ENCODE peak calls at places on chromosomes 16 and 17, in ten cellular contexts. One of them, this sample, is unnamed.

GRCh38 chr17:40610359-40610758 is 37.3 kb downstream of the SMARCE1 start:
- DNase-seq in spleen: no peak
- DNase-seq in HAP-1: no peak
- DNase-seq in GM23248: no peak
- DNase-seq in endothelial cell of umbilical vein: no peak
- DNase-seq in Peyer's patch: no peak
- DNase-seq in aorta: no peak
- DNase-seq in SJSA1: no peak
- DNase-seq in H9: no peak
- DNase-seq in A673: no peak
- DNase-seq in this sample: no peak

GRCh38 chr16:86300746-86301480 is 209.4 kb upstream of the FOXF1 start:
- DNase-seq in endothelial cell of umbilical vein: peak; percentile 34
- DNase-seq in Peyer's patch: peak; percentile 49
- DNase-seq in H9: no peak
- DNase-seq in GM23248: peak; percentile 56
- DNase-seq in SJSA1: peak; percentile 57
- DNase-seq in A673: no peak
- DNase-seq in spleen: no peak
- DNase-seq in aorta: no peak
- DNase-seq in HAP-1: no peak
- DNase-seq in this sample: peak; percentile 66

GRCh38 chr17:57892820-57893595 is 43.2 kb upstream of the MRPS23 start:
- DNase-seq in Peyer's patch: peak; percentile 73
- DNase-seq in HAP-1: peak; percentile 28
- DNase-seq in SJSA1: peak; percentile 94
- DNase-seq in A673: peak; percentile 48
- DNase-seq in endothelial cell of umbilical vein: peak; percentile 81
- DNase-seq in H9: peak; percentile 80
- DNase-seq in spleen: peak; percentile 90
- DNase-seq in GM23248: peak; percentile 100
- DNase-seq in aorta: peak; percentile 93
- DNase-seq in this sample: peak; percentile 96

GRCh38 chr16:2751577-2752034 is 832 bp upstream of the SRRM2 start:
- DNase-seq in endothelial cell of umbilical vein: no peak
- DNase-seq in Peyer's patch: peak; percentile 54
- DNase-seq in SJSA1: no peak
- DNase-seq in H9: peak; percentile 90
- DNase-seq in A673: no peak
- DNase-seq in HAP-1: peak; percentile 86
- DNase-seq in aorta: peak; percentile 67
- DNase-seq in GM23248: no peak
- DNase-seq in spleen: peak; percentile 87
- DNase-seq in this sample: peak; percentile 88

GRCh38 chr17:4679652-4680051 is 24.3 kb downstream of the PELP1 start:
- DNase-seq in Peyer's patch: no peak
- DNase-seq in spleen: no peak
- DNase-seq in SJSA1: no peak
- DNase-seq in H9: no peak
- DNase-seq in GM23248: peak; percentile 78
- DNase-seq in HAP-1: no peak
- DNase-seq in A673: no peak
- DNase-seq in endothelial cell of umbilical vein: peak; percentile 42
- DNase-seq in aorta: no peak
- DNase-seq in this sample: no peak

GRCh38 chr16:50591209-50591608 is 43.0 kb downstream of the NKD1 start:
- DNase-seq in H9: no peak
- DNase-seq in aorta: peak; percentile 28
- DNase-seq in HAP-1: no peak
- DNase-seq in SJSA1: no peak
- DNase-seq in Peyer's patch: no peak
- DNase-seq in spleen: peak; percentile 43
- DNase-seq in A673: no peak
- DNase-seq in GM23248: no peak
- DNase-seq in endothelial cell of umbilical vein: no peak
- DNase-seq in this sample: no peak

GRCh38 chr17:67520916-67521772 is 144.1 kb downstream of the PITPNC1 start:
- DNase-seq in Peyer's patch: no peak
- DNase-seq in aorta: no peak
- DNase-seq in SJSA1: no peak
- DNase-seq in endothelial cell of umbilical vein: no peak
- DNase-seq in H9: peak; percentile 23
- DNase-seq in HAP-1: no peak
- DNase-seq in A673: no peak
- DNase-seq in GM23248: peak; percentile 82
- DNase-seq in spleen: no peak
- DNase-seq in this sample: no peak

GRCh38 chr17:6040473-6040872 is 29.7 kb upstream of the WSCD1 start:
- DNase-seq in HAP-1: no peak
- DNase-seq in spleen: peak; percentile 37
- DNase-seq in A673: no peak
- DNase-seq in aorta: no peak
- DNase-seq in Peyer's patch: no peak
- DNase-seq in endothelial cell of umbilical vein: no peak
- DNase-seq in SJSA1: no peak
- DNase-seq in GM23248: no peak
- DNase-seq in H9: no peak
- DNase-seq in this sample: no peak

GRCh38 chr16:51839697-51840462 is 688.8 kb upstream of the SALL1 start:
- DNase-seq in HAP-1: peak; percentile 18
- DNase-seq in A673: no peak
- DNase-seq in endothelial cell of umbilical vein: no peak
- DNase-seq in Peyer's patch: no peak
- DNase-seq in GM23248: no peak
- DNase-seq in H9: no peak
- DNase-seq in SJSA1: peak; percentile 90
- DNase-seq in aorta: no peak
- DNase-seq in spleen: no peak
- DNase-seq in this sample: peak; percentile 93
- H3K4me1 ChIP-seq in HAP-1: peaks cover 6% of the 10 kb centered on the region
- H3K4me1 ChIP-seq in A673: no peaks in the 10 kb centered on the region
- H3K4me1 ChIP-seq in endothelial cell of umbilical vein: no peaks in the 10 kb centered on the region
- H3K4me1 ChIP-seq in Peyer's patch: no peaks in the 10 kb centered on the region
- H3K4me1 ChIP-seq in GM23248: no peaks in the 10 kb centered on the region
- H3K4me1 ChIP-seq in H9: no peaks in the 10 kb centered on the region
- H3K4me1 ChIP-seq in SJSA1: peaks cover 32% of the 10 kb centered on the region
- H3K4me1 ChIP-seq in aorta: no peaks in the 10 kb centered on the region
- H3K4me1 ChIP-seq in spleen: no peaks in the 10 kb centered on the region
- H3K4me1 ChIP-seq in this sample: peaks cover 44% of the 10 kb centered on the region

DNA sequence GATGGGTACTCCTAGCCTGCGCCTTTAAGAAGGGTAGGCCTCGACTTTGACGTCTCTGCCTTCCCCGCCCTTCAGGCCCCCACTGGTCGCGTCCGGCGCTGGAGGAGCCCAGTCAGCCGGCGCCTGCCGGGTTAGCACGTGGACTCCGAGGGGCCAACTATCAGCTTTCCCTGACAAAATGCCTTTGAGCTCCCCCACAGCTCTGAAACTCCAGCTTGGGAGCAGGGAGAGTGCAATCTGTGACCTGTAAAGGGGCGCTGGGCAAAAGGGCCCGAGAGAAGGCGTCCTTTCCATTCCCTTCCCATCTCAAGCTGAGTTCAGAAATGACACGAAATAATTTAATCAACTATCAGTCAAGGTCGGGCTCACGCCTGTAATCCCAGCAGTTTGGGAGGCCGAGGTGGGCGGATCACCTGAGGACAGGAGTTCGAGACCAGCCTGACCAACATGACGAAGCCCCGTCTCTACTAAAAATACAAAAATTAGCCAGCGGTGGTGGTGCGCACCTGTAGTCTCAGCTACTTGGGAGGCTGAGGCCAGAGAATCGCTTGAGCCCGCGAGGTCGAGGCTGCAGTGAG is 2.3 kb upstream of the SLC25A39 start:
- DNase-seq in SJSA1: peak; percentile 93
- DNase-seq in spleen: peak; percentile 99
- DNase-seq in H9: peak; percentile 99
- DNase-seq in HAP-1: peak; percentile 96
- DNase-seq in aorta: peak; percentile 98
- DNase-seq in endothelial cell of umbilical vein: peak; percentile 96
- DNase-seq in A673: peak; percentile 95
- DNase-seq in GM23248: peak; percentile 99
- DNase-seq in Peyer's patch: peak; percentile 96
- DNase-seq in this sample: peak; percentile 98
- H3K4me1 ChIP-seq in SJSA1: peaks cover 33% of the 10 kb centered on the region
- H3K4me1 ChIP-seq in spleen: peaks cover 45% of the 10 kb centered on the region
- H3K4me1 ChIP-seq in H9: no peaks in the 10 kb centered on the region
- H3K4me1 ChIP-seq in HAP-1: peaks cover 13% of the 10 kb centered on the region
- H3K4me1 ChIP-seq in aorta: no peaks in the 10 kb centered on the region
- H3K4me1 ChIP-seq in endothelial cell of umbilical vein: peaks cover 9% of the 10 kb centered on the region
- H3K4me1 ChIP-seq in A673: no peaks in the 10 kb centered on the region
- H3K4me1 ChIP-seq in GM23248: peaks cover 7% of the 10 kb centered on the region
- H3K4me1 ChIP-seq in Peyer's patch: no peaks in the 10 kb centered on the region
- H3K4me1 ChIP-seq in this sample: no peaks in the 10 kb centered on the region

DNA sequence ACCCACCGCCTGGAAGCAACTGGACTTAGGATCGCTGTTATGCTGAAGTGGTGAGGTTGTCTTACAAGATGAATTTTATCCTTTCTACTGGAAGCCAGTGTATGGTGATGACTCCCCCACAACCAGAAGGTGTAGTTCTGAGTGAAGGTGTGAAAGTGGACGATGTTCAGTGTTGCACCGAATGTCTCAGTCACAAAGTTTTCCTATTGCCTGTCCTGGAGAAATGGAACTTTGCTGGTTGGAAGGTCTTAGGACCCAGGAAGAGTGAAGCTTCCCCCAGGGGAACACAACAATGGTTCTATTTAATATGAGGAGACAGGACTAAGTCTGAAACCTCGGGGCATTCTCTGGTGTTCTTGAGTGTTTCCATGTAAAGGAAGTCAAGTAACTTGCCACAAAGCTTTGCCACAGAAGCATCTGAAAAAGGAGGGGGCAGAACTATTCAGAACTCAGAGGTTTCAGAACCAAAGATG is 44.2 kb downstream of the USP22 start:
- DNase-seq in endothelial cell of umbilical vein: no peak
- DNase-seq in Peyer's patch: no peak
- DNase-seq in HAP-1: no peak
- DNase-seq in SJSA1: no peak
- DNase-seq in GM23248: no peak
- DNase-seq in aorta: no peak
- DNase-seq in spleen: no peak
- DNase-seq in H9: no peak
- DNase-seq in A673: no peak
- DNase-seq in this sample: no peak
- H3K4me1 ChIP-seq in endothelial cell of umbilical vein: no peaks in the 10 kb centered on the region
- H3K4me1 ChIP-seq in Peyer's patch: no peaks in the 10 kb centered on the region
- H3K4me1 ChIP-seq in HAP-1: peaks cover 4% of the 10 kb centered on the region
- H3K4me1 ChIP-seq in SJSA1: peaks cover 13% of the 10 kb centered on the region
- H3K4me1 ChIP-seq in GM23248: no peaks in the 10 kb centered on the region
- H3K4me1 ChIP-seq in aorta: no peaks in the 10 kb centered on the region
- H3K4me1 ChIP-seq in spleen: no peaks in the 10 kb centered on the region
- H3K4me1 ChIP-seq in H9: no peaks in the 10 kb centered on the region
- H3K4me1 ChIP-seq in A673: no peaks in the 10 kb centered on the region
- H3K4me1 ChIP-seq in this sample: no peaks in the 10 kb centered on the region

DNA sequence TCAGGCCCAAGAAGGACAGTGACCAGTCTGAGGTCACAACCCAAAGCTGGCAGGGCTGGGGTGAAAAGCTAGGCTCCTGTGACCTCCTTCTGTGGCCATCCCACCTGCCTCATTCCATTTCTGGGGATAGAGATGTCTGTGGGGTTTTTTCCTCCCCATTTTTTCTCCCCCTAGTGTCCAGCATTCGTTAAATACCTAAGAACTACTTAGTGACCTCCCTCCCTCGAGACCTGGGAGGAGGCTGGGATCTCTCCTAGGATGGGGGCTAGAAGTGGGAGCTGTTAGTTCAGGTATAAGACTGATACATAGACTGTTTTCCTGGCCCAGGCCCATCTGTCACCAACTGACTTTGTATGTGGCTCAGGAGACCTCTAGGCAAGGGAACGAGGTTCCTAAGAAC is 20.5 kb upstream of the STAC2 start:
- DNase-seq in GM23248: no peak
- DNase-seq in aorta: no peak
- DNase-seq in HAP-1: no peak
- DNase-seq in Peyer's patch: no peak
- DNase-seq in H9: no peak
- DNase-seq in spleen: peak; percentile 21
- DNase-seq in endothelial cell of umbilical vein: no peak
- DNase-seq in A673: no peak
- DNase-seq in SJSA1: no peak
- DNase-seq in this sample: no peak
- H3K4me1 ChIP-seq in GM23248: no peaks in the 10 kb centered on the region
- H3K4me1 ChIP-seq in aorta: no peaks in the 10 kb centered on the region
- H3K4me1 ChIP-seq in HAP-1: no peaks in the 10 kb centered on the region
- H3K4me1 ChIP-seq in Peyer's patch: no peaks in the 10 kb centered on the region
- H3K4me1 ChIP-seq in H9: no peaks in the 10 kb centered on the region
- H3K4me1 ChIP-seq in spleen: peaks cover 14% of the 10 kb centered on the region
- H3K4me1 ChIP-seq in endothelial cell of umbilical vein: no peaks in the 10 kb centered on the region
- H3K4me1 ChIP-seq in A673: peaks cover 10% of the 10 kb centered on the region
- H3K4me1 ChIP-seq in SJSA1: no peaks in the 10 kb centered on the region
- H3K4me1 ChIP-seq in this sample: peaks cover 5% of the 10 kb centered on the region

GRCh38 chr17:18938692-18939023 is 13.3 kb upstream of the SLC5A10 start:
- DNase-seq in spleen: no peak
- DNase-seq in Peyer's patch: no peak
- DNase-seq in GM23248: no peak
- DNase-seq in aorta: no peak
- DNase-seq in H9: no peak
- DNase-seq in SJSA1: no peak
- DNase-seq in endothelial cell of umbilical vein: no peak
- DNase-seq in HAP-1: no peak
- DNase-seq in A673: no peak
- DNase-seq in this sample: no peak
- H3K4me1 ChIP-seq in spleen: no peaks in the 10 kb centered on the region
- H3K4me1 ChIP-seq in Peyer's patch: no peaks in the 10 kb centered on the region
- H3K4me1 ChIP-seq in GM23248: no peaks in the 10 kb centered on the region
- H3K4me1 ChIP-seq in aorta: no peaks in the 10 kb centered on the region
- H3K4me1 ChIP-seq in H9: no peaks in the 10 kb centered on the region
- H3K4me1 ChIP-seq in SJSA1: no peaks in the 10 kb centered on the region
- H3K4me1 ChIP-seq in endothelial cell of umbilical vein: no peaks in the 10 kb centered on the region
- H3K4me1 ChIP-seq in HAP-1: no peaks in the 10 kb centered on the region
- H3K4me1 ChIP-seq in A673: no peaks in the 10 kb centered on the region
- H3K4me1 ChIP-seq in this sample: no peaks in the 10 kb centered on the region

This sample was measured in SJCRH30.